ENCODE peak calls at places on chromosome 12, in four cellular contexts. One of them, this sample, is unnamed.

GRCh38 chr12:23906329-23906728 is 43.1 kb downstream of the SOX5 start:
- DNase-seq in mucosa of descending colon: peak; percentile 22
- DNase-seq in AG04450: no peak
- DNase-seq in HCT116: no peak
- DNase-seq in this sample: no peak

GRCh38 chr12:116116650-116117424 is 160.7 kb downstream of the MED13L start:
- DNase-seq in mucosa of descending colon: no peak
- DNase-seq in AG04450: no peak
- DNase-seq in HCT116: no peak
- DNase-seq in this sample: no peak

GRCh38 chr12:94604299-94604698 is 46.1 kb downstream of the TMCC3 start:
- DNase-seq in mucosa of descending colon: no peak
- DNase-seq in AG04450: no peak
- DNase-seq in HCT116: no peak
- DNase-seq in this sample: no peak

GRCh38 chr12:20548592-20548991 is 146.5 kb upstream of the SLCO1C1 start:
- DNase-seq in mucosa of descending colon: no peak
- DNase-seq in AG04450: no peak
- DNase-seq in HCT116: no peak
- DNase-seq in this sample: no peak

GRCh38 chr12:122966743-122967058 is 438 bp upstream of the ABCB9 start:
- DNase-seq in mucosa of descending colon: no peak
- DNase-seq in AG04450: no peak
- DNase-seq in HCT116: no peak
- DNase-seq in this sample: no peak

GRCh38 chr12:20482680-20483079 is 114.3 kb downstream of the PDE3A start:
- DNase-seq in mucosa of descending colon: no peak
- DNase-seq in AG04450: no peak
- DNase-seq in HCT116: no peak
- DNase-seq in this sample: no peak

GRCh38 chr12:69096669-69097364 is 142.6 kb upstream of the CPSF6 start:
- DNase-seq in mucosa of descending colon: no peak
- DNase-seq in AG04450: no peak
- DNase-seq in HCT116: no peak
- DNase-seq in this sample: no peak

GRCh38 chr12:93702707-93703305 is 25.6 kb downstream of the CRADD start:
- DNase-seq in mucosa of descending colon: no peak
- DNase-seq in AG04450: no peak
- DNase-seq in HCT116: no peak
- DNase-seq in this sample: no peak

GRCh38 chr12:55940065-55940732 is 9.2 kb downstream of the DGKA start:
- DNase-seq in mucosa of descending colon: peak; percentile 84
- DNase-seq in AG04450: peak; percentile 60
- DNase-seq in HCT116: peak; percentile 59
- DNase-seq in this sample: no peak

GRCh38 chr12:57553343-57554202 is 3.7 kb downstream of the KIF5A start:
- DNase-seq in mucosa of descending colon: no peak
- DNase-seq in AG04450: no peak
- DNase-seq in HCT116: no peak
- DNase-seq in this sample: no peak

GRCh38 chr12:2336409-2336829 is 283.6 kb downstream of the CACNA1C start:
- DNase-seq in mucosa of descending colon: no peak
- DNase-seq in AG04450: peak; percentile 85
- DNase-seq in HCT116: peak; percentile 75
- DNase-seq in this sample: peak; percentile 93

GRCh38 chr12:578743-579449 is 84.3 kb downstream of the NINJ2 start:
- DNase-seq in mucosa of descending colon: no peak
- DNase-seq in AG04450: no peak
- DNase-seq in HCT116: no peak
- DNase-seq in this sample: no peak

GRCh38 chr12:65822732-65823480 is 1.4 kb upstream of the HMGA2 start:
- DNase-seq in mucosa of descending colon: peak; percentile 76
- DNase-seq in AG04450: no peak
- DNase-seq in HCT116: peak; percentile 84
- DNase-seq in this sample: peak; percentile 82

GRCh38 chr12:114685869-114686268 is 1.9 kb upstream of the TBX3 start:
- DNase-seq in mucosa of descending colon: no peak
- DNase-seq in AG04450: no peak
- DNase-seq in HCT116: no peak
- DNase-seq in this sample: no peak

GRCh38 chr12:93784339-93785086 is 107.3 kb downstream of the CRADD start:
- DNase-seq in mucosa of descending colon: no peak
- DNase-seq in AG04450: no peak
- DNase-seq in HCT116: peak; percentile 41
- DNase-seq in this sample: peak; percentile 89

GRCh38 chr12:95169368-95169767 is 47.9 kb downstream of the FGD6 start:
- DNase-seq in mucosa of descending colon: no peak
- DNase-seq in AG04450: peak; percentile 30
- DNase-seq in HCT116: peak; percentile 62
- DNase-seq in this sample: peak; percentile 60

GRCh38 chr12:59155448-59155847 is 235.1 kb upstream of the LRIG3 start:
- DNase-seq in mucosa of descending colon: no peak
- DNase-seq in AG04450: no peak
- DNase-seq in HCT116: no peak
- DNase-seq in this sample: no peak

GRCh38 chr12:115451785-115452736 is 768.1 kb upstream of the TBX3 start:
- DNase-seq in mucosa of descending colon: no peak
- DNase-seq in AG04450: no peak
- DNase-seq in HCT116: no peak
- DNase-seq in this sample: no peak

GRCh38 chr12:114269153-114269552 is 136.8 kb downstream of the TBX5 start:
- DNase-seq in mucosa of descending colon: no peak
- DNase-seq in AG04450: no peak
- DNase-seq in HCT116: no peak
- DNase-seq in this sample: no peak

GRCh38 chr12:120759591-120760348 is 34.1 kb downstream of the ACADS start:
- DNase-seq in mucosa of descending colon: no peak
- DNase-seq in AG04450: no peak
- DNase-seq in HCT116: no peak
- DNase-seq in this sample: no peak

GRCh38 chr12:28543021-28543890 is 353.0 kb downstream of the CCDC91 start:
- DNase-seq in mucosa of descending colon: no peak
- DNase-seq in AG04450: no peak
- DNase-seq in HCT116: no peak
- DNase-seq in this sample: no peak

GRCh38 chr12:129237881-129238280 is 384.6 kb downstream of the GLT1D1 start:
- DNase-seq in mucosa of descending colon: no peak
- DNase-seq in AG04450: no peak
- DNase-seq in HCT116: no peak
- DNase-seq in this sample: no peak

GRCh38 chr12:60271816-60272215 is 676.0 kb downstream of the SLC16A7 start:
- DNase-seq in mucosa of descending colon: no peak
- DNase-seq in AG04450: no peak
- DNase-seq in HCT116: no peak
- DNase-seq in this sample: no peak

GRCh38 chr12:92145481-92145730 is 240 bp downstream of the BTG1 start:
- DNase-seq in mucosa of descending colon: no peak
- DNase-seq in AG04450: no peak
- DNase-seq in HCT116: no peak
- DNase-seq in this sample: no peak

GRCh38 chr12:124501827-124502226 is 65.6 kb downstream of the NCOR2 start:
- DNase-seq in mucosa of descending colon: no peak
- DNase-seq in AG04450: no peak
- DNase-seq in HCT116: no peak
- DNase-seq in this sample: no peak

GRCh38 chr12:124499873-124500231 is 67.6 kb downstream of the NCOR2 start:
- DNase-seq in mucosa of descending colon: no peak
- DNase-seq in AG04450: no peak
- DNase-seq in HCT116: no peak
- DNase-seq in this sample: no peak

GRCh38 chr12:124498870-124499753 is 68.3 kb downstream of the NCOR2 start:
- DNase-seq in mucosa of descending colon: no peak
- DNase-seq in AG04450: no peak
- DNase-seq in HCT116: no peak
- DNase-seq in this sample: no peak

GRCh38 chr12:124501080-124501642 is 66.3 kb downstream of the NCOR2 start:
- DNase-seq in mucosa of descending colon: no peak
- DNase-seq in AG04450: no peak
- DNase-seq in HCT116: no peak
- DNase-seq in this sample: no peak

GRCh38 chr12:124500232-124501079 is 67.0 kb downstream of the NCOR2 start:
- DNase-seq in mucosa of descending colon: peak; percentile 50
- DNase-seq in AG04450: no peak
- DNase-seq in HCT116: no peak
- DNase-seq in this sample: no peak
- TF ChIP-seq CTCF in mucosa of descending colon: no peak
- TF ChIP-seq CTCF in AG04450: no peak
- TF ChIP-seq CTCF in HCT116: no peak
- TF ChIP-seq CTCF in this sample: no peak

GRCh38 chr12:48996794-48997718 is 2.1 kb downstream of the DDN start:
- DNase-seq in mucosa of descending colon: peak; percentile 82
- DNase-seq in AG04450: no peak
- DNase-seq in HCT116: no peak
- DNase-seq in this sample: no peak

GRCh38 chr12:49000346-49000745 is 1.2 kb upstream of the DDN start:
- DNase-seq in mucosa of descending colon: no peak
- DNase-seq in AG04450: no peak
- DNase-seq in HCT116: no peak
- DNase-seq in this sample: no peak

GRCh38 chr12:48997719-48998496 is 1.3 kb downstream of the DDN start:
- DNase-seq in mucosa of descending colon: peak; percentile 65
- DNase-seq in AG04450: no peak
- DNase-seq in HCT116: no peak
- DNase-seq in this sample: no peak

GRCh38 chr12:48999371-49000131 is at the start of gene DDN:
- DNase-seq in mucosa of descending colon: peak; percentile 62
- DNase-seq in AG04450: no peak
- DNase-seq in HCT116: peak; percentile 45
- DNase-seq in this sample: no peak

DNA sequence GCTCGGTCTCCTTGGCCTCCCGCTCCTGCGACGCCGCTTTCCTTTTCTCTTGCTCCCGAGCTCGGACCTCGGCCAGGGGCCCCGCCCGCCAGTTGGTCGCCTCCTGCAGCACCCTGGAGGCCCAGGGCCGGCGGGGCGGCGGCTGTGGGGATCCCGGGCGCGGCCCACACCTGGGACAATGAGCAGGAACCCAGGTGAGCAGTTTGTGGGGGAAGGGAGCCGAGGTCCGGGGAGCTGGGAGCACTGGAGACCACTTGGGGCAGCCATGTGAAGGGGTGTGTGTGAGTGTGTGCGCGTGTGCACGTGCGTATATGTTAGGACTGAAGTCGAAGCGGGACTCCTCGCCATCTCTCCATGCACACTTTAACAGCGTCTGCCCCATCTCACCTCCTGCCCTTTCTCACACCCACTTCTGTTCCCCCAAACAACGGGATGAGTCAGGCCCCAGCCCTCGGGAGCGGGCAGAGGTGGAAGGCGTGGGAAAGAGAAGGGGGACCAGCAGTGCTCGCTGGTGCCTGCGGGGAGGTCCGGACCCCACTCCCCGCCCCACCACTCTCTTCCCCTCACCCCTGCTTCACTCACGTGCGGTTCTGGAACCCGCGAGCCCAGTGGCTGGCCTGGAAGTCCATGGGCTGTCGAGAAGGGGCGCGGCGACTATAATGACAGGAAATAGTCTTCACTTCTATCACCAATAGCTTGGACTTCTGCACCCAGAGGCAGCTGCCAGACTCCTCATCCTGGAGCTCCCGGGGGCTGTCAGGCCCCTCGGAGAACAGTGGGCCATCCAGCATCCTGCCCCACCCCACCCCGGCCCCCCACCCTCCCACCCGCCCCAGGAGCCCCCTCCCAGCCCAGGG is 450 bp downstream of the DDN start:
- DNase-seq in mucosa of descending colon: peak; percentile 63
- DNase-seq in AG04450: no peak
- DNase-seq in HCT116: no peak
- DNase-seq in this sample: no peak
- H3K4me3 ChIP-seq in mucosa of descending colon: no peak overlapping the region
- H3K4me3 ChIP-seq in AG04450: peak overlapping the region; percentile 37
- H3K4me3 ChIP-seq in HCT116: peak overlapping the region; percentile 79
- H3K4me3 ChIP-seq in this sample: peak overlapping the region; percentile 56

DNA sequence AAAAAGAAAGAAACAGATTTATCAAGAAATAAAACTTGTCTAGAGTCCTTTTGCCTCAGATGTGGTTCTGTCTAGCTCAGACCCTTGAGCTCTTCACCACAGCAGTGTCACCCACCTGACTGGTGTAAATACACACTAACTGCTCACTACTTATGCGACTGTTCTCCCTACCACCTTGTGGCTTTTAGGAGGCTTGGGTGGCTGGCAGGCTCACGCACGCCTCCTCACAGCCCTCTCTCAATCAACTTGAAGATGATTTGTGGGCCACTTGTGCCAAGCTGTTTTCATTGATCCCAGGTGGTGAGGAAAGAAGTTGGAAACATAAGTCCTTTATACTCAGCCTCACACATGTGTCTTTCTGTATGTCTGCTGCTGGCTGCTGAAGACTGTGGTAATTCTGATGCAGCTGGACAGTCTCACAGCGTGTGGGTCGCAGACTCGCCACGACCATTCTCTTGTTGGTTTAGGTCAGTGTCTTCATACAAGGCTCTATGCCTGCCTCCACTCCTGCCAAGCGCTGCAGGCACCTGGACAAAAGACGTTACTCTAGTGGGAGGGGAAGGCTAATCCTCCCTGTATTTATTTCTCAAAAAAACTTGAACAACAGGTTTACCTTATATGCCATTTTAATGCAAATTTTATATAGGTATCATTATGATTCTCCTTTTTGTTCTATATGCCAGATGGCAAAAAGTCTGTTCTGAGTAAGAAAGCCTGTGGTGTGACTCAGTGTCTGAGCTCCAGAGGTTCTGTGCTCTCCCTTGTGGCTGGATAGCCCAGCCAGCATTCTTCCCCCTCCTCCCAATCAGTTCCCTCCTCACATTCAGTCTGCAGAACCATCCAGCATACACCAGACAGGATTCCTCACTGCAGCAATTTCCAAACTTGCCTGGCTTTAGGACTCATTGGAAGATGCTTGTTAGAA is 115.5 kb downstream of the DIP2B start:
- DNase-seq in mucosa of descending colon: no peak
- DNase-seq in AG04450: no peak
- DNase-seq in HCT116: no peak
- DNase-seq in this sample: peak; percentile 61
- TF ChIP-seq CTCF in mucosa of descending colon: no peak
- TF ChIP-seq CTCF in AG04450: peak; percentile 24
- TF ChIP-seq CTCF in HCT116: no peak
- TF ChIP-seq CTCF in this sample: peak; percentile 9

GRCh38 chr12:76260390-76260748 is 87.8 kb downstream of the BBS10 start:
- DNase-seq in mucosa of descending colon: no peak
- DNase-seq in AG04450: no peak
- DNase-seq in HCT116: no peak
- DNase-seq in this sample: peak; percentile 71
- H3K4me3 ChIP-seq in mucosa of descending colon: no peak overlapping the region
- H3K4me3 ChIP-seq in AG04450: peak overlapping the region; percentile 42
- H3K4me3 ChIP-seq in HCT116: no peak overlapping the region
- H3K4me3 ChIP-seq in this sample: peak overlapping the region; percentile 27

GRCh38 chr12:17954788-17955187 is 135.2 kb downstream of the RERGL start:
- DNase-seq in mucosa of descending colon: no peak
- DNase-seq in AG04450: no peak
- DNase-seq in HCT116: no peak
- DNase-seq in this sample: no peak
- TF ChIP-seq CTCF in mucosa of descending colon: no peak
- TF ChIP-seq CTCF in AG04450: no peak
- TF ChIP-seq CTCF in HCT116: no peak
- TF ChIP-seq CTCF in this sample: no peak

This sample was measured in HFF-Myc.